ENCODE peak calls at places on chromosomes 6 and 20, in ten cellular contexts. U is endodermal cell; O is GM23248; C is suprapubic skin; R is mucosa of descending colon; J is mammary epithelial cell; D is HepG2; Z is PC-9; P is astrocyte; S is CD8-positive, alpha-beta T cell. M is an unnamed sample. For H3K4me1, the result is how much of the 10 kb centered on the place peaks cover.

GRCh38 chr20:19995220-19995863 is 21.8 kb upstream of the NAA20 start:
- DNase-seq in U (no peak), O (peak), C (no peak), R (no peak), J (no peak), D (peak), Z (no peak), P (peak), S (no peak), M (no peak)

GRCh38 chr20:11328839-11329238 is 588.9 kb upstream of the BTBD3 start:
- DNase-seq in U (no peak), O (no peak), C (no peak), R (no peak), J (no peak), D (no peak), Z (no peak), P (no peak), S (no peak), M (no peak)

GRCh38 chr20:40251284-40251932 is 437.6 kb downstream of the MAFB start:
- DNase-seq in U (peak), O (peak), C (no peak), R (no peak), J (peak), D (peak), Z (no peak), P (no peak), S (no peak), M (no peak)

GRCh38 chr6:30264731-30265130 is 51.5 kb upstream of the TRIM26 start:
- DNase-seq in U (no peak), O (peak), C (no peak), R (no peak), J (no peak), D (no peak), Z (no peak), P (peak), S (no peak), M (no peak)

GRCh38 chr6:150279533-150279932 is 89.3 kb upstream of the IYD start:
- DNase-seq in U (no peak), O (no peak), C (no peak), R (no peak), J (no peak), D (no peak), Z (no peak), P (no peak), S (no peak), M (no peak)

GRCh38 chr20:11267131-11267761 is 593.4 kb upstream of the JAG1 start:
- DNase-seq in U (peak), O (peak), C (no peak), R (no peak), J (peak), D (peak), Z (peak), P (peak), S (no peak), M (no peak)

GRCh38 chr6:90350689-90351554 is 54.3 kb upstream of the BACH2 start:
- DNase-seq in U (no peak), O (no peak), C (no peak), R (no peak), J (no peak), D (no peak), Z (no peak), P (no peak), S (peak), M (peak)

GRCh38 chr6:13285705-13286104 is 42.6 kb downstream of the TBC1D7 start:
- DNase-seq in U (no peak), O (no peak), C (no peak), R (no peak), J (no peak), D (no peak), Z (no peak), P (no peak), S (no peak), M (no peak)

GRCh38 chr6:116557863-116558262 is 4.3 kb downstream of the CALHM4 start:
- DNase-seq in U (no peak), O (peak), C (no peak), R (no peak), J (peak), D (peak), Z (peak), P (peak), S (no peak), M (no peak)

GRCh38 chr6:128885381-128885780 is 2.4 kb downstream of the LAMA2 start:
- DNase-seq in U (no peak), O (peak), C (no peak), R (no peak), J (no peak), D (no peak), Z (no peak), P (no peak), S (no peak), M (no peak)

GRCh38 chr20:45320948-45321595 is 13.0 kb upstream of the MATN4 start:
- DNase-seq in U (no peak), O (no peak), C (no peak), R (no peak), J (no peak), D (no peak), Z (no peak), P (no peak), S (no peak), M (no peak)

GRCh38 chr6:87155920-87156600 is 695 bp downstream of the ZNF292 start:
- DNase-seq in U (peak), O (peak), C (peak), R (peak), J (peak), D (peak), Z (peak), P (peak), S (no peak), M (peak)

GRCh38 chr6:41073968-41074691 is 1.4 kb downstream of the NFYA start:
- DNase-seq in U (no peak), O (peak), C (no peak), R (no peak), J (no peak), D (no peak), Z (no peak), P (peak), S (no peak), M (no peak)

GRCh38 chr6:117276778-117277177 is 11.4 kb downstream of the VGLL2 start:
- DNase-seq in U (no peak), O (no peak), C (no peak), R (no peak), J (no peak), D (no peak), Z (no peak), P (no peak), S (no peak), M (no peak)

GRCh38 chr20:31760457-31761240 is 21.6 kb downstream of the TPX2 start:
- DNase-seq in U (no peak), O (peak), C (no peak), R (no peak), J (no peak), D (no peak), Z (no peak), P (peak), S (no peak), M (no peak)

GRCh38 chr6:147986891-147987290 is 355.7 kb upstream of the SASH1 start:
- DNase-seq in U (no peak), O (no peak), C (no peak), R (no peak), J (no peak), D (no peak), Z (no peak), P (no peak), S (no peak), M (no peak)

GRCh38 chr6:8014947-8015346 is 49.2 kb downstream of the BLOC1S5 start:
- DNase-seq in U (no peak), O (peak), C (no peak), R (no peak), J (no peak), D (peak), Z (no peak), P (no peak), S (no peak), M (no peak)

GRCh38 chr6:169175360-169175887 is 78.2 kb downstream of the THBS2 start:
- DNase-seq in U (no peak), O (no peak), C (no peak), R (no peak), J (no peak), D (no peak), Z (no peak), P (no peak), S (no peak), M (no peak)

GRCh38 chr6:140001851-140002301 is 627.4 kb upstream of the CITED2 start:
- DNase-seq in U (no peak), O (peak), C (no peak), R (no peak), J (no peak), D (no peak), Z (no peak), P (peak), S (no peak), M (no peak)

GRCh38 chr6:35296931-35297330 is 687 bp upstream of the DEF6 start:
- DNase-seq in U (no peak), O (no peak), C (no peak), R (no peak), J (no peak), D (no peak), Z (no peak), P (no peak), S (no peak), M (no peak)

GRCh38 chr6:34806738-34807453 is 15.0 kb downstream of the BLTP3A start:
- DNase-seq in U (no peak), O (peak), C (no peak), R (no peak), J (peak), D (no peak), Z (no peak), P (peak), S (no peak), M (no peak)

GRCh38 chr20:58037631-58038030 is 190.8 kb downstream of the ANKRD60 start:
- DNase-seq in U (no peak), O (no peak), C (no peak), R (no peak), J (no peak), D (no peak), Z (no peak), P (no peak), S (no peak), M (no peak)

GRCh38 chr6:1970151-1970561 is 275.2 kb downstream of the GMDS start:
- DNase-seq in U (peak), O (no peak), C (no peak), R (no peak), J (no peak), D (no peak), Z (no peak), P (no peak), S (no peak), M (no peak)

GRCh38 chr20:33531047-33531877 is 41.4 kb downstream of the CBFA2T2 start:
- DNase-seq in U (no peak), O (peak), C (no peak), R (no peak), J (no peak), D (peak), Z (no peak), P (peak), S (no peak), M (no peak)

GRCh38 chr6:42301986-42302385 is 84.3 kb upstream of the MRPS10 start:
- DNase-seq in U (peak), O (no peak), C (no peak), R (no peak), J (no peak), D (no peak), Z (no peak), P (no peak), S (no peak), M (no peak)

GRCh38 chr6:116556065-116556464 is 2.5 kb downstream of the CALHM4 start:
- DNase-seq in U (no peak), O (peak), C (no peak), R (no peak), J (no peak), D (no peak), Z (no peak), P (peak), S (no peak), M (no peak)

GRCh38 chr6:97668716-97669115 is 385.7 kb upstream of the MMS22L start:
- DNase-seq in U (peak), O (no peak), C (no peak), R (no peak), J (no peak), D (no peak), Z (no peak), P (peak), S (no peak), M (no peak)

GRCh38 chr6:159107451-159108260 is 61.5 kb upstream of the FNDC1 start:
- DNase-seq in U (peak), O (no peak), C (no peak), R (peak), J (no peak), D (no peak), Z (no peak), P (no peak), S (peak), M (peak)

GRCh38 chr6:137570307-137570832 is 76.2 kb upstream of the OLIG3 start:
- DNase-seq in U (no peak), O (no peak), C (no peak), R (no peak), J (no peak), D (peak), Z (no peak), P (no peak), S (no peak), M (no peak)

GRCh38 chr6:3421763-3422456 is 34.9 kb downstream of the SLC22A23 start:
- DNase-seq in U (no peak), O (peak), C (peak), R (no peak), J (peak), D (no peak), Z (peak), P (peak), S (no peak), M (no peak)
- H3K4me1 ChIP-seq in U (under half), O (half or more), C (under half), R (under half), J (under half), D (half or more), Z (half or more), P (under half), S (under half), M (under half)

DNA sequence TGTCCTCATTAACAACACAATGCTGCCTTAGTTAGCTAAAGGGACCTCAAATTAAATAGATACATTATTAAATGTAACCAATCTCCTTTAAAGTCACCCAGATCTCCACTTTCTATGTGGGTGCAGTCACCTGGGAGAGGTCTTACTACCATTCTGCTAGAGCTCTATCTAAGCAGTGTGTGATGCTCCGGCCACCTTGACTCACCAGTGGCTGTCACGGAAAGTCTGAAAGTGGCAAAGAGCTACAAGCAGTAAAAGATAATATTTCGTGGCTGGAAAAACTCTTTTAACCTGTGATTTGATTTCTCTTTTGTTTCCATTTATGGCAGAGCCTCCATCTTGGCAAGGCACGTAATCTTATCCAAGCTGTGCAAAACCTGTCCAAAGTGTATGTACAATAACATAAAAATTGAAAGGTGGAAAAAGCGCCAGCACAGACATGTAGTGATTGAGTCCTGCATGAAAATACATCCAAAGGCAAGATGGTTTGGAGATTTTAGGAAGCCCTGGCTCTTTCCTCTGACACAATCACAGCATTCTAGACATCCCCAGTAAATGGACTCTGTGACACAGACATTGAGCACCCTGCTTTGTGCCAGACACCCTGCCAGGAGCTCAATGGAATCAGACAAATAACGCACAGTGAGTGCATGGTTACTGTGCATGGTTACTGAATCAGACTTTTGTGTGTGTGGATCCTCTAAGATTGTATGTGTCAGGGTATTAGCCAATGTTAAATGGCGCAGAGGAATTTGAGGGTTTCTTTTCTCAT is 116.6 kb downstream of the ADAT2 start:
- DNase-seq in U (no peak), O (peak), C (no peak), R (no peak), J (peak), D (no peak), Z (no peak), P (no peak), S (no peak), M (no peak)
- H3K4me1 ChIP-seq in U (under half), O (under half), C (under half), R (under half), J (half or more), D (under half), Z (under half), P (under half), S (under half), M (under half)

DNA sequence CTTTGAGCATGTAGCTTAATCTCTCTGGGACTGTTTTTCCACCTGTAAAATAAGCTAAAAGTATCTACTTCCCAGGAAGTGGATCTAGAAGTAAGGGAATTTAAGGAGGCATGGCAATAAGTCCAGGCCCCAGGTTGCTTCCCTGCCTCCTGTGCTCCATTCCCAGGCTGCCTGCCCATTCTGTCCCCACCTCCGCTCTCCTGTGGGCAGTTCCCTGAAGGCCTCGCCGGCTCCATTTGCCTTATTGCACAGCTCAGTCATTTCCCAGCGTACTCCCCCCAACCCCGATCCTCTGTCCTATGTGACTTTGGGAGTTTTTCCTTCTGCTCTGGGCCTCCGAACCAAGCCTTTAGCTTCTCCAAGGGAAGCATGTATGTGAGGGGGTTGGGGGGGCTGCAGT is 4.6 kb downstream of the SLC29A1 start:
- DNase-seq in U (no peak), O (no peak), C (no peak), R (no peak), J (no peak), D (no peak), Z (no peak), P (no peak), S (no peak), M (no peak)
- H3K4me1 ChIP-seq in U (under half), O (under half), C (half or more), R (under half), J (half or more), D (half or more), Z (under half), P (under half), S (under half), M (under half)

DNA sequence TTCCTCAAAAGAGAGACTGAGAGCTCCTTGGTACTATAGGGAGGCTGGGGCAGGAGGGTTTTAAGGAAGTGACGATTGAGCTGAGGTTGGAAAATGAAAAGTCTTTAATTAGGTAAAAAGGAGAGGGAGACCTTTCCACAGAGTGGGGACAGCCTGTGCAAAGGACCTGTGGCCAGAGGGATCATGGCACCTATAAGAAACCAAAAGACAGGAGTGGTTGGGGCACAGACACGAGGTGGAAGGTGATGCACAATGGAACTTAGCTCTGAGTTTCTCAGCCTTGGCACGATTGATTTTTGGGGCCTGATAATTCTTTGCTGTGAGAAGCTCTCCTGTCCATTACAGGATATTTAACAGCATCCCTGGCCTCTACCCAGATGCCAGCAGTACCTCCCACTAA is 140.3 kb downstream of the CEP57L1 start:
- DNase-seq in U (no peak), O (no peak), C (no peak), R (no peak), J (no peak), D (no peak), Z (no peak), P (no peak), S (no peak), M (no peak)
- H3K4me1 ChIP-seq in U (under half), O (under half), C (under half), R (under half), J (under half), D (under half), Z (under half), P (under half), S (under half), M (under half)

GRCh38 chr6:43862925-43863324 is 92.9 kb downstream of the VEGFA start:
- DNase-seq in U (no peak), O (no peak), C (no peak), R (no peak), J (no peak), D (no peak), Z (no peak), P (no peak), S (no peak), M (no peak)
- H3K4me1 ChIP-seq in U (under half), O (under half), C (under half), R (under half), J (under half), D (under half), Z (under half), P (under half), S (under half), M (under half)

GRCh38 chr6:44044940-44045671 is 82.1 kb downstream of the MRPL14 start:
- DNase-seq in U (no peak), O (no peak), C (no peak), R (no peak), J (no peak), D (no peak), Z (no peak), P (no peak), S (no peak), M (no peak)

GRCh38 chr6:44047179-44047546 is 80.1 kb downstream of the MRPL14 start:
- DNase-seq in U (no peak), O (no peak), C (no peak), R (no peak), J (no peak), D (no peak), Z (no peak), P (no peak), S (no peak), M (no peak)

GRCh38 chr6:44044154-44044539 is 83.1 kb downstream of the MRPL14 start:
- DNase-seq in U (no peak), O (no peak), C (no peak), R (no peak), J (no peak), D (peak), Z (no peak), P (no peak), S (no peak), M (no peak)

GRCh38 chr6:44046516-44047178 is 80.6 kb downstream of the MRPL14 start:
- DNase-seq in U (no peak), O (no peak), C (no peak), R (no peak), J (no peak), D (no peak), Z (no peak), P (no peak), S (no peak), M (no peak)

GRCh38 chr6:44045672-44046015 is 81.6 kb downstream of the MRPL14 start:
- DNase-seq in U (no peak), O (no peak), C (no peak), R (no peak), J (no peak), D (no peak), Z (no peak), P (no peak), S (no peak), M (no peak)
- H3K4me1 ChIP-seq in U (under half), O (half or more), C (half or more), R (under half), J (half or more), D (half or more), Z (half or more), P (half or more), S (under half), M (under half)

DNA sequence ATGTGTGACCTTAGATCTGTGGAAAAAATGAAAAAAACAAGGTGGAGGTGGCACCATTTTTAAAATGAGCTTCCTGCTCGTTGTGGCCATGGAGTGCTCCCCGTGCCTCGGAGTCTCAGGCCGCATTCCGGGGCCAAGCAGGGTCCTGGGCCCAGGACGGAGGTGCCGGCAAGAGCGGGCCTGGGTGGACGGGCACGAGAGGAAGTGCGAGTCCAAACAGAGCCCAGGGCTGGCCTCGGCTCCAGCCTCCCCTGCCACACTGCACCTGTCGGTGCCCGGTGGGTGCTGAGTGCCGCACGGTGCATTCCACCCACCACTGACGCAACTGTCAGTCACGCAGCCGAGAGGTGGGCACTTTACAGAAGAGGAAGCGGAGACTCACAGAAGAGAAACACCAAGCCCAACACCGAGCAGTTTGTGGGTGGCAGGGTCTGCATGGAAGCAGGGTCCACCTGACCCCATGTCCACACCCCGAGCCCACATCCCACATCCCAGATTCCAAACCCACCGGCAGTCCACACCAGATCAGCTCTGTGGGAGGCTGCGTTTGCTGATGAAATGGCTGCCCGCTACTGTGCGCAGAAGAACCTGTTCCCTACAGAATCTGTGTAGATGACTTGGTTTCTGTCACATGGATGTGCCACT is 97.7 kb downstream of the PSMB1 start:
- DNase-seq in U (peak), O (no peak), C (peak), R (no peak), J (no peak), D (no peak), Z (no peak), P (no peak), S (no peak), M (no peak)
- H3K4me1 ChIP-seq in U (under half), O (under half), C (under half), R (under half), J (under half), D (under half), Z (under half), P (under half), S (under half), M (under half)